ENCODE peak calls at places on chromosomes 12 and 14, in five cellular contexts. T is GM12891, Q is NCI-H2081, G is A549, M is KBM-7. J is an unnamed sample.
A peak's percentile ranks its signal among the peaks of the same experiment; 100 is the strongest.

GRCh38 chr12:81296556-81297305 is 218.9 kb downstream of the ACSS3 start:
- DNase-seq in T (no peak), Q (no peak), G (peak; percentile 10), M (no peak), J (no peak)

GRCh38 chr14:75511201-75511600 is 11.1 kb upstream of the BATF start:
- DNase-seq in T (no peak), Q (no peak), G (no peak), M (no peak), J (no peak)

GRCh38 chr12:65275627-65276026 is 2.9 kb upstream of the MSRB3 start:
- DNase-seq in T (no peak), Q (no peak), G (no peak), M (no peak), J (no peak)

GRCh38 chr12:108647199-108647935 is 13.7 kb upstream of the SELPLG start:
- DNase-seq in T (no peak), Q (no peak), G (no peak), M (no peak), J (no peak)

GRCh38 chr12:50825372-50825838 is 17.3 kb upstream of the TMPRSS12 start:
- DNase-seq in T (no peak), Q (peak; percentile 49), G (peak; percentile 72), M (peak; percentile 78), J (peak; percentile 34)

GRCh38 chr12:70598467-70599194 is 38.6 kb downstream of the PTPRB start:
- DNase-seq in T (no peak), Q (no peak), G (no peak), M (no peak), J (no peak)

GRCh38 chr14:36939265-36939664 is 233.1 kb downstream of the SLC25A21 start:
- DNase-seq in T (no peak), Q (no peak), G (no peak), M (no peak), J (no peak)

GRCh38 chr14:99200654-99201005 is 71.4 kb downstream of the BCL11B start:
- DNase-seq in T (no peak), Q (no peak), G (no peak), M (no peak), J (no peak)

GRCh38 chr12:120290541-120291312 is 976 bp downstream of the RNU4-2 start:
- DNase-seq in T (no peak), Q (no peak), G (peak; percentile 74), M (peak; percentile 47), J (no peak)

GRCh38 chr12:14244876-14245669 is 120.4 kb upstream of the ATF7IP start:
- DNase-seq in T (no peak), Q (no peak), G (no peak), M (peak; percentile 61), J (no peak)

GRCh38 chr12:59737725-59738463 is 142.1 kb downstream of the SLC16A7 start:
- DNase-seq in T (no peak), Q (no peak), G (no peak), M (no peak), J (no peak)

GRCh38 chr14:74934476-74935339 is 11.6 kb upstream of the RPS6KL1 start:
- DNase-seq in T (no peak), Q (no peak), G (no peak), M (no peak), J (no peak)

GRCh38 chr12:122961551-122962329 is 4.5 kb downstream of the ABCB9 start:
- DNase-seq in T (no peak), Q (peak; percentile 9), G (no peak), M (no peak), J (no peak)

GRCh38 chr14:24390696-24391468 is 7.9 kb upstream of the NYNRIN start:
- DNase-seq in T (no peak), Q (no peak), G (no peak), M (peak; percentile 72), J (no peak)

GRCh38 chr12:50222275-50222783 is 55.2 kb upstream of the CERS5 start:
- DNase-seq in T (no peak), Q (peak; percentile 81), G (peak; percentile 73), M (peak; percentile 75), J (peak; percentile 86)

GRCh38 chr12:47234576-47235141 is 154.9 kb upstream of the AMIGO2 start:
- DNase-seq in T (no peak), Q (no peak), G (peak; percentile 46), M (no peak), J (no peak)

GRCh38 chr12:99223554-99223953 is 424.0 kb upstream of the GARIN6 start:
- DNase-seq in T (no peak), Q (no peak), G (no peak), M (no peak), J (no peak)

GRCh38 chr14:44405350-44405619 is 101.8 kb downstream of the FSCB start:
- DNase-seq in T (no peak), Q (no peak), G (no peak), M (no peak), J (no peak)

GRCh38 chr14:89260898-89261297 is 156.1 kb downstream of the FOXN3 start:
- DNase-seq in T (no peak), Q (no peak), G (no peak), M (no peak), J (no peak)

GRCh38 chr14:102028733-102029132 is 58.1 kb downstream of the HSP90AA1 start:
- DNase-seq in T (no peak), Q (no peak), G (no peak), M (no peak), J (no peak)

GRCh38 chr12:108043750-108044149 is 85.3 kb upstream of the WSCD2 start:
- DNase-seq in T (no peak), Q (no peak), G (no peak), M (no peak), J (no peak)

GRCh38 chr12:32486158-32486557 is 86.8 kb downstream of the FGD4 start:
- DNase-seq in T (no peak), Q (no peak), G (no peak), M (no peak), J (no peak)

GRCh38 chr12:44765796-44766195 is 110.3 kb downstream of the NELL2 start:
- DNase-seq in T (no peak), Q (no peak), G (peak; percentile 20), M (no peak), J (no peak)

GRCh38 chr14:34498684-34499412 is 36.8 kb upstream of the SPTSSA start:
- DNase-seq in T (no peak), Q (peak; percentile 13), G (peak; percentile 80), M (peak; percentile 59), J (peak; percentile 48)

GRCh38 chr12:91923864-91924263 is 221.8 kb downstream of the BTG1 start:
- DNase-seq in T (no peak), Q (no peak), G (no peak), M (no peak), J (no peak)

GRCh38 chr12:122610911-122611310 is 83.9 kb downstream of the KNTC1 start:
- DNase-seq in T (no peak), Q (no peak), G (no peak), M (no peak), J (no peak)

GRCh38 chr12:8508912-8509841 is 4.1 kb upstream of the CLEC4D start:
- DNase-seq in T (no peak), Q (no peak), G (no peak), M (no peak), J (no peak)

GRCh38 chr12:23204933-23205778 is 580.2 kb downstream of the ETNK1 start:
- DNase-seq in T (peak; percentile 5), Q (peak; percentile 63), G (peak; percentile 57), M (peak; percentile 43), J (peak; percentile 68)

GRCh38 chr14:39683711-39684110 is 251.5 kb upstream of the FBXO33 start:
- DNase-seq in T (no peak), Q (no peak), G (no peak), M (no peak), J (no peak)

GRCh38 chr12:91370086-91370868 is 187.7 kb upstream of the DCN start:
- DNase-seq in T (no peak), Q (no peak), G (no peak), M (peak; percentile 13), J (no peak)

GRCh38 chr14:94689218-94689984 is 77.2 kb downstream of the SERPINA3 start:
- DNase-seq in T (peak; percentile 90), Q (peak; percentile 29), G (peak; percentile 38), M (peak; percentile 71), J (peak; percentile 66)

GRCh38 chr14:69013943-69014782 is 35.1 kb upstream of the ACTN1 start:
- DNase-seq in T (no peak), Q (no peak), G (peak; percentile 86), M (peak; percentile 91), J (no peak)

GRCh38 chr14:69460093-69460701 is 24.3 kb upstream of the PLEKHD1 start:
- DNase-seq in T (no peak), Q (peak; percentile 73), G (peak; percentile 85), M (peak; percentile 68), J (peak; percentile 85)

GRCh38 chr12:80939231-80939950 is 1.7 kb upstream of the LIN7A start:
- DNase-seq in T (no peak), Q (no peak), G (no peak), M (peak; percentile 58), J (no peak)

GRCh38 chr12:112616469-112617190 is 174.9 kb upstream of the RPH3A start:
- DNase-seq in T (no peak), Q (no peak), G (no peak), M (no peak), J (no peak)

GRCh38 chr12:41419151-41419893 is 231.2 kb downstream of the PDZRN4 start:
- DNase-seq in T (no peak), Q (no peak), G (no peak), M (no peak), J (peak; percentile 13)

GRCh38 chr14:70186826-70187483 is 1.8 kb downstream of the SLC8A3 start:
- DNase-seq in T (no peak), Q (no peak), G (no peak), M (peak; percentile 81), J (peak; percentile 89)

GRCh38 chr12:12327802-12328201 is 22.2 kb downstream of the MANSC1 start:
- DNase-seq in T (peak; percentile 31), Q (peak; percentile 57), G (peak; percentile 82), M (peak; percentile 74), J (peak; percentile 84)